ENCODE peak calls at places on chromosomes 6 and 20, in eight cellular contexts. One of them, this sample, is unnamed.
A peak's percentile ranks its signal among the peaks of the same experiment; 100 is the strongest.

GRCh38 chr6:90631046-90631445 is 44.2 kb upstream of the MAP3K7 start:
- DNase-seq in CD8-positive, alpha-beta T cell: no peak
- DNase-seq in WTC11: no peak
- DNase-seq in neural crest cell: no peak
- DNase-seq in fibroblast of pulmonary artery: no peak
- DNase-seq in CD14-positive monocyte: no peak
- DNase-seq in fibroblast of villous mesenchyme: no peak
- DNase-seq in psoas muscle: no peak
- DNase-seq in this sample: no peak

GRCh38 chr6:143141442-143141841 is 80.8 kb downstream of the AIG1 start:
- DNase-seq in CD8-positive, alpha-beta T cell: no peak
- DNase-seq in WTC11: no peak
- DNase-seq in neural crest cell: no peak
- DNase-seq in fibroblast of pulmonary artery: no peak
- DNase-seq in CD14-positive monocyte: no peak
- DNase-seq in fibroblast of villous mesenchyme: peak; percentile 31
- DNase-seq in psoas muscle: no peak
- DNase-seq in this sample: no peak

GRCh38 chr6:96809119-96809518 is 28.2 kb downstream of the GPR63 start:
- DNase-seq in CD8-positive, alpha-beta T cell: no peak
- DNase-seq in WTC11: no peak
- DNase-seq in neural crest cell: no peak
- DNase-seq in fibroblast of pulmonary artery: peak; percentile 26
- DNase-seq in CD14-positive monocyte: no peak
- DNase-seq in fibroblast of villous mesenchyme: peak; percentile 54
- DNase-seq in psoas muscle: no peak
- DNase-seq in this sample: no peak

GRCh38 chr6:139927236-139927635 is 552.8 kb upstream of the CITED2 start:
- DNase-seq in CD8-positive, alpha-beta T cell: no peak
- DNase-seq in WTC11: no peak
- DNase-seq in neural crest cell: no peak
- DNase-seq in fibroblast of pulmonary artery: peak; percentile 88
- DNase-seq in CD14-positive monocyte: no peak
- DNase-seq in fibroblast of villous mesenchyme: peak; percentile 78
- DNase-seq in psoas muscle: no peak
- DNase-seq in this sample: peak; percentile 24

GRCh38 chr20:41049451-41049850 is 20.8 kb downstream of the TOP1 start:
- DNase-seq in CD8-positive, alpha-beta T cell: no peak
- DNase-seq in WTC11: no peak
- DNase-seq in neural crest cell: no peak
- DNase-seq in fibroblast of pulmonary artery: no peak
- DNase-seq in CD14-positive monocyte: no peak
- DNase-seq in fibroblast of villous mesenchyme: no peak
- DNase-seq in psoas muscle: no peak
- DNase-seq in this sample: no peak

GRCh38 chr6:14501914-14502313 is 384.3 kb downstream of the CD83 start:
- DNase-seq in CD8-positive, alpha-beta T cell: no peak
- DNase-seq in WTC11: no peak
- DNase-seq in neural crest cell: no peak
- DNase-seq in fibroblast of pulmonary artery: no peak
- DNase-seq in CD14-positive monocyte: no peak
- DNase-seq in fibroblast of villous mesenchyme: no peak
- DNase-seq in psoas muscle: no peak
- DNase-seq in this sample: no peak

GRCh38 chr6:38632490-38632889 is 7.2 kb downstream of the BTBD9 start:
- DNase-seq in CD8-positive, alpha-beta T cell: no peak
- DNase-seq in WTC11: no peak
- DNase-seq in neural crest cell: no peak
- DNase-seq in fibroblast of pulmonary artery: no peak
- DNase-seq in CD14-positive monocyte: no peak
- DNase-seq in fibroblast of villous mesenchyme: no peak
- DNase-seq in psoas muscle: no peak
- DNase-seq in this sample: no peak

GRCh38 chr6:16929814-16930213 is 168.6 kb upstream of the ATXN1 start:
- DNase-seq in CD8-positive, alpha-beta T cell: no peak
- DNase-seq in WTC11: no peak
- DNase-seq in neural crest cell: no peak
- DNase-seq in fibroblast of pulmonary artery: peak; percentile 85
- DNase-seq in CD14-positive monocyte: no peak
- DNase-seq in fibroblast of villous mesenchyme: peak; percentile 98
- DNase-seq in psoas muscle: no peak
- DNase-seq in this sample: no peak

GRCh38 chr20:33518071-33518470 is 28.2 kb downstream of the CBFA2T2 start:
- DNase-seq in CD8-positive, alpha-beta T cell: no peak
- DNase-seq in WTC11: no peak
- DNase-seq in neural crest cell: no peak
- DNase-seq in fibroblast of pulmonary artery: peak; percentile 68
- DNase-seq in CD14-positive monocyte: no peak
- DNase-seq in fibroblast of villous mesenchyme: peak; percentile 79
- DNase-seq in psoas muscle: no peak
- DNase-seq in this sample: no peak

GRCh38 chr6:134602123-134602522 is 284.2 kb upstream of the SGK1 start:
- DNase-seq in CD8-positive, alpha-beta T cell: no peak
- DNase-seq in WTC11: no peak
- DNase-seq in neural crest cell: no peak
- DNase-seq in fibroblast of pulmonary artery: no peak
- DNase-seq in CD14-positive monocyte: no peak
- DNase-seq in fibroblast of villous mesenchyme: no peak
- DNase-seq in psoas muscle: no peak
- DNase-seq in this sample: no peak

GRCh38 chr6:74066168-74066871 is 370.3 kb downstream of the CD109 start:
- DNase-seq in CD8-positive, alpha-beta T cell: no peak
- DNase-seq in WTC11: no peak
- DNase-seq in neural crest cell: no peak
- DNase-seq in fibroblast of pulmonary artery: peak; percentile 61
- DNase-seq in CD14-positive monocyte: no peak
- DNase-seq in fibroblast of villous mesenchyme: peak; percentile 29
- DNase-seq in psoas muscle: no peak
- DNase-seq in this sample: no peak

GRCh38 chr6:161482517-161482903 is 208.6 kb upstream of the AGPAT4 start:
- DNase-seq in CD8-positive, alpha-beta T cell: no peak
- DNase-seq in WTC11: no peak
- DNase-seq in neural crest cell: no peak
- DNase-seq in fibroblast of pulmonary artery: no peak
- DNase-seq in CD14-positive monocyte: no peak
- DNase-seq in fibroblast of villous mesenchyme: peak; percentile 58
- DNase-seq in psoas muscle: no peak
- DNase-seq in this sample: no peak

GRCh38 chr6:161476711-161477110 is 202.8 kb upstream of the AGPAT4 start:
- DNase-seq in CD8-positive, alpha-beta T cell: no peak
- DNase-seq in WTC11: no peak
- DNase-seq in neural crest cell: no peak
- DNase-seq in fibroblast of pulmonary artery: peak; percentile 20
- DNase-seq in CD14-positive monocyte: no peak
- DNase-seq in fibroblast of villous mesenchyme: peak; percentile 31
- DNase-seq in psoas muscle: no peak
- DNase-seq in this sample: no peak

GRCh38 chr6:161481786-161482516 is 208.1 kb upstream of the AGPAT4 start:
- DNase-seq in CD8-positive, alpha-beta T cell: no peak
- DNase-seq in WTC11: no peak
- DNase-seq in neural crest cell: no peak
- DNase-seq in fibroblast of pulmonary artery: peak; percentile 29
- DNase-seq in CD14-positive monocyte: no peak
- DNase-seq in fibroblast of villous mesenchyme: peak; percentile 48
- DNase-seq in psoas muscle: no peak
- DNase-seq in this sample: no peak

GRCh38 chr6:161480416-161481165 is 206.7 kb upstream of the AGPAT4 start:
- DNase-seq in CD8-positive, alpha-beta T cell: no peak
- DNase-seq in WTC11: no peak
- DNase-seq in neural crest cell: no peak
- DNase-seq in fibroblast of pulmonary artery: no peak
- DNase-seq in CD14-positive monocyte: no peak
- DNase-seq in fibroblast of villous mesenchyme: no peak
- DNase-seq in psoas muscle: no peak
- DNase-seq in this sample: no peak

GRCh38 chr6:161477901-161478425 is 204.1 kb upstream of the AGPAT4 start:
- DNase-seq in CD8-positive, alpha-beta T cell: no peak
- DNase-seq in WTC11: no peak
- DNase-seq in neural crest cell: no peak
- DNase-seq in fibroblast of pulmonary artery: no peak
- DNase-seq in CD14-positive monocyte: no peak
- DNase-seq in fibroblast of villous mesenchyme: no peak
- DNase-seq in psoas muscle: no peak
- DNase-seq in this sample: no peak
- TF ChIP-seq CTCF in CD8-positive, alpha-beta T cell: no peak
- TF ChIP-seq CTCF in WTC11: no peak
- TF ChIP-seq CTCF in neural crest cell: no peak
- TF ChIP-seq CTCF in fibroblast of pulmonary artery: no peak
- TF ChIP-seq CTCF in CD14-positive monocyte: no peak
- TF ChIP-seq CTCF in fibroblast of villous mesenchyme: no peak
- TF ChIP-seq CTCF in psoas muscle: no peak
- TF ChIP-seq CTCF in this sample: no peak

GRCh38 chr20:6629564-6629963 is 137.9 kb upstream of the BMP2 start:
- DNase-seq in CD8-positive, alpha-beta T cell: no peak
- DNase-seq in WTC11: no peak
- DNase-seq in neural crest cell: no peak
- DNase-seq in fibroblast of pulmonary artery: no peak
- DNase-seq in CD14-positive monocyte: no peak
- DNase-seq in fibroblast of villous mesenchyme: no peak
- DNase-seq in psoas muscle: no peak
- DNase-seq in this sample: no peak
- TF ChIP-seq CTCF in CD8-positive, alpha-beta T cell: no peak
- TF ChIP-seq CTCF in WTC11: no peak
- TF ChIP-seq CTCF in neural crest cell: no peak
- TF ChIP-seq CTCF in fibroblast of pulmonary artery: no peak
- TF ChIP-seq CTCF in CD14-positive monocyte: no peak
- TF ChIP-seq CTCF in fibroblast of villous mesenchyme: no peak
- TF ChIP-seq CTCF in psoas muscle: no peak
- TF ChIP-seq CTCF in this sample: no peak

GRCh38 chr6:126312013-126312665 is 27.8 kb upstream of the CENPW start:
- DNase-seq in CD8-positive, alpha-beta T cell: no peak
- DNase-seq in WTC11: no peak
- DNase-seq in neural crest cell: no peak
- DNase-seq in fibroblast of pulmonary artery: peak; percentile 27
- DNase-seq in CD14-positive monocyte: no peak
- DNase-seq in fibroblast of villous mesenchyme: peak; percentile 9
- DNase-seq in psoas muscle: no peak
- DNase-seq in this sample: no peak
- TF ChIP-seq CTCF in CD8-positive, alpha-beta T cell: no peak
- TF ChIP-seq CTCF in WTC11: no peak
- TF ChIP-seq CTCF in neural crest cell: peak; percentile 47
- TF ChIP-seq CTCF in fibroblast of pulmonary artery: peak; percentile 43
- TF ChIP-seq CTCF in CD14-positive monocyte: peak; percentile 25
- TF ChIP-seq CTCF in fibroblast of villous mesenchyme: peak; percentile 46
- TF ChIP-seq CTCF in psoas muscle: no peak
- TF ChIP-seq CTCF in this sample: peak; percentile 9

GRCh38 chr20:57445774-57446173 is 54.6 kb downstream of the RBM38 start:
- DNase-seq in CD8-positive, alpha-beta T cell: no peak
- DNase-seq in WTC11: no peak
- DNase-seq in neural crest cell: no peak
- DNase-seq in fibroblast of pulmonary artery: no peak
- DNase-seq in CD14-positive monocyte: no peak
- DNase-seq in fibroblast of villous mesenchyme: no peak
- DNase-seq in psoas muscle: no peak
- DNase-seq in this sample: no peak
- TF ChIP-seq CTCF in CD8-positive, alpha-beta T cell: no peak
- TF ChIP-seq CTCF in WTC11: no peak
- TF ChIP-seq CTCF in neural crest cell: no peak
- TF ChIP-seq CTCF in fibroblast of pulmonary artery: no peak
- TF ChIP-seq CTCF in CD14-positive monocyte: no peak
- TF ChIP-seq CTCF in fibroblast of villous mesenchyme: no peak
- TF ChIP-seq CTCF in psoas muscle: no peak
- TF ChIP-seq CTCF in this sample: no peak